ENCODE peak calls at places on chromosomes 4 and X, in four cellular contexts. One of them, this sample, is unnamed.

GRCh38 chr4:111778543-111778942 is 366.7 kb upstream of the FAM241A start:
- DNase-seq in epithelial cell of prostate: no peak
- DNase-seq in left ventricle myocardium inferior: no peak
- DNase-seq in DND-41: no peak
- DNase-seq in this sample: no peak

GRCh38 chr4:48799157-48799556 is 19.1 kb upstream of the FRYL start:
- DNase-seq in epithelial cell of prostate: no peak
- DNase-seq in left ventricle myocardium inferior: no peak
- DNase-seq in DND-41: no peak
- DNase-seq in this sample: peak

GRCh38 chr4:186227221-186227620 is at the start of gene KLKB1:
- DNase-seq in epithelial cell of prostate: no peak
- DNase-seq in left ventricle myocardium inferior: no peak
- DNase-seq in DND-41: no peak
- DNase-seq in this sample: no peak

GRCh38 chrX:97806238-97806637 is 922.5 kb downstream of the RPA4 start:
- DNase-seq in epithelial cell of prostate: no peak
- DNase-seq in left ventricle myocardium inferior: no peak
- DNase-seq in DND-41: no peak
- DNase-seq in this sample: no peak

GRCh38 chr4:182238355-182238931 is 4.8 kb upstream of the TENM3 start:
- DNase-seq in epithelial cell of prostate: no peak
- DNase-seq in left ventricle myocardium inferior: no peak
- DNase-seq in DND-41: no peak
- DNase-seq in this sample: peak

GRCh38 chr4:101864660-101865059 is 74.1 kb downstream of the BANK1 start:
- DNase-seq in epithelial cell of prostate: peak
- DNase-seq in left ventricle myocardium inferior: no peak
- DNase-seq in DND-41: no peak
- DNase-seq in this sample: peak

GRCh38 chr4:41822326-41822725 is 73.8 kb upstream of the PHOX2B start:
- DNase-seq in epithelial cell of prostate: no peak
- DNase-seq in left ventricle myocardium inferior: no peak
- DNase-seq in DND-41: no peak
- DNase-seq in this sample: no peak

GRCh38 chr4:180380733-180381132 is 1862.5 kb upstream of the TENM3 start:
- DNase-seq in epithelial cell of prostate: peak
- DNase-seq in left ventricle myocardium inferior: no peak
- DNase-seq in DND-41: no peak
- DNase-seq in this sample: peak

GRCh38 chrX:147485207-147485606 is 426.5 kb upstream of the FMR1 start:
- DNase-seq in epithelial cell of prostate: no peak
- DNase-seq in left ventricle myocardium inferior: no peak
- DNase-seq in DND-41: no peak
- DNase-seq in this sample: no peak

GRCh38 chr4:36392916-36393315 is 111.5 kb downstream of the DTHD1 start:
- DNase-seq in epithelial cell of prostate: no peak
- DNase-seq in left ventricle myocardium inferior: no peak
- DNase-seq in DND-41: no peak
- DNase-seq in this sample: no peak

GRCh38 chr4:41057456-41057855 is 156.9 kb downstream of the APBB2 start:
- DNase-seq in epithelial cell of prostate: no peak
- DNase-seq in left ventricle myocardium inferior: no peak
- DNase-seq in DND-41: no peak
- DNase-seq in this sample: no peak

GRCh38 chr4:46123872-46124755 is at the start of gene GABRG1:
- DNase-seq in epithelial cell of prostate: no peak
- DNase-seq in left ventricle myocardium inferior: no peak
- DNase-seq in DND-41: no peak
- DNase-seq in this sample: no peak

GRCh38 chr4:80263541-80264351 is 2.7 kb upstream of the FGF5 start:
- DNase-seq in epithelial cell of prostate: no peak
- DNase-seq in left ventricle myocardium inferior: no peak
- DNase-seq in DND-41: no peak
- DNase-seq in this sample: no peak

GRCh38 chr4:2071912-2072867 is 13.1 kb downstream of the NAT8L start:
- DNase-seq in epithelial cell of prostate: no peak
- DNase-seq in left ventricle myocardium inferior: no peak
- DNase-seq in DND-41: no peak
- DNase-seq in this sample: no peak
- H3K27ac ChIP-seq in epithelial cell of prostate: no peak
- H3K27ac ChIP-seq in left ventricle myocardium inferior: no peak
- H3K27ac ChIP-seq in DND-41: no peak
- H3K27ac ChIP-seq in this sample: no peak

GRCh38 chr4:140096483-140096861 is 57.5 kb downstream of the MAML3 start:
- DNase-seq in epithelial cell of prostate: no peak
- DNase-seq in left ventricle myocardium inferior: no peak
- DNase-seq in DND-41: no peak
- DNase-seq in this sample: no peak
- H3K27ac ChIP-seq in epithelial cell of prostate: peak
- H3K27ac ChIP-seq in left ventricle myocardium inferior: peak
- H3K27ac ChIP-seq in DND-41: peak
- H3K27ac ChIP-seq in this sample: peak

GRCh38 chr4:7781993-7782392 is 157.7 kb downstream of the AFAP1 start:
- DNase-seq in epithelial cell of prostate: no peak
- DNase-seq in left ventricle myocardium inferior: no peak
- DNase-seq in DND-41: no peak
- DNase-seq in this sample: no peak
- H3K27ac ChIP-seq in epithelial cell of prostate: no peak
- H3K27ac ChIP-seq in left ventricle myocardium inferior: peak
- H3K27ac ChIP-seq in DND-41: no peak
- H3K27ac ChIP-seq in this sample: no peak

GRCh38 chrX:154351183-154352011 is 23.0 kb downstream of the FLNA start:
- DNase-seq in epithelial cell of prostate: no peak
- DNase-seq in left ventricle myocardium inferior: no peak
- DNase-seq in DND-41: no peak
- DNase-seq in this sample: no peak

GRCh38 chrX:154349359-154349935 is 25.0 kb downstream of the FLNA start:
- DNase-seq in epithelial cell of prostate: no peak
- DNase-seq in left ventricle myocardium inferior: no peak
- DNase-seq in DND-41: no peak
- DNase-seq in this sample: no peak

GRCh38 chrX:154352012-154352401 is 22.4 kb downstream of the FLNA start:
- DNase-seq in epithelial cell of prostate: no peak
- DNase-seq in left ventricle myocardium inferior: no peak
- DNase-seq in DND-41: no peak
- DNase-seq in this sample: no peak

GRCh38 chrX:154349979-154350378 is 24.5 kb downstream of the FLNA start:
- DNase-seq in epithelial cell of prostate: no peak
- DNase-seq in left ventricle myocardium inferior: no peak
- DNase-seq in DND-41: no peak
- DNase-seq in this sample: no peak

DNA sequence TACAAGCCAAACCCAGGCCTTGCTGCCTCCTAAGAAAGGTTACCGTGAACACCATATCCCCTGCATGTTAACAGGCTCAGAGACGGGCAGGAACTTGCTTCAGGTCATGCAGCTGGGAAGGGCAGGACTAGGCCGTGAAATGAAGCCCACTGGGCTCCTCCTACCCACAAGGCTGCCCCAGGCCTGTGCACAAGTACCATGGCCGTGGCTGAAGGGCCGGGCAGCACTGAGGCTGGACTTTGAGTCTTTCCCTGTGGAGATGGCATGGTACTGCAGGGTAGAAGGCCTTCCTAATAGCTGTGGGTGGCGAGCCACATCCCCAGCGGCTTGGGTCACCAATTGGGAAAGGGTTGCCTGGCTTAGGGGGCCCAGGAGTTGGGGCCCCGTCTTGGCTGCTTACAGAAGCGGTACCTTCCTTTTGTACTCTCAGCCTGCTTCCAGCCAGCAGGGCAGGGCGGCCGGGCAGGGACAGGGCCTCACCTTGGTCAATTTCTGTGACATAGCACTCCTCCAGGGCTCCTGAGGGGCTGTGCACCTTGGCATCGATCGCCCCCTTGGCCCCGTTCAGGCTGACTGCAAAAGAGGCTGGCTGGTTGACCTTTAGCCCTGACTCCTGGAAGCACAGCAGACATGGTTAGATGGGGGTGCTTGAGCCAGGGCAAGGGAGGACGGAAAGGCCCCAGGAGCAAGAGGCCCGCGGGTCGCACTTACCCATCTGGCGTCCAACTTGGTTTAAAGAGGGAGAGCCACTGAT is 23.8 kb downstream of the FLNA start:
- DNase-seq in epithelial cell of prostate: no peak
- DNase-seq in left ventricle myocardium inferior: no peak
- DNase-seq in DND-41: no peak
- DNase-seq in this sample: no peak
- H3K27ac ChIP-seq in epithelial cell of prostate: no peak
- H3K27ac ChIP-seq in left ventricle myocardium inferior: peak
- H3K27ac ChIP-seq in DND-41: no peak
- H3K27ac ChIP-seq in this sample: no peak

GRCh38 chrX:33211356-33212254 is at the start of gene DMD:
- DNase-seq in epithelial cell of prostate: no peak
- DNase-seq in left ventricle myocardium inferior: peak
- DNase-seq in DND-41: no peak
- DNase-seq in this sample: peak
- H3K27ac ChIP-seq in epithelial cell of prostate: no peak
- H3K27ac ChIP-seq in left ventricle myocardium inferior: peak
- H3K27ac ChIP-seq in DND-41: no peak
- H3K27ac ChIP-seq in this sample: no peak

DNA sequence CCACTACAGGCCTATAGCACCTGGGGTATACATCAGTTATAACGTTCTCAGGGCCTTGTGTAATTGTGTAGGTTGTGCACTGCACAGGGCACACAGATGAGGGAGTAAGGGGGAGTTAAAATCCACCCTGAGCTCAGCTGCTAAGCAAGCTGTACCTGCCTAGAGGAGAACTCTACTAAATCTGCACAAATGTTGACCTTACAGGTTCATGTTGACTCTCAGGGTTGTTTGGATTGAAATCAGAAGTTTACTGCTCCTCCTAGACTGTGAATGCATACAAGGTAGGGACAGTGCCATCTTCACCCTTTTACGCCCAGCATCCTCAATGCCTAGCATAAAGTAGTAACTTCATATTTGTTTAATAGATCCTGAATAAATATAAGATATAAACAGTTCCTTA is 89.8 kb downstream of the SMARCA1 start:
- DNase-seq in epithelial cell of prostate: no peak
- DNase-seq in left ventricle myocardium inferior: no peak
- DNase-seq in DND-41: no peak
- DNase-seq in this sample: no peak
- H3K27ac ChIP-seq in epithelial cell of prostate: no peak
- H3K27ac ChIP-seq in left ventricle myocardium inferior: no peak
- H3K27ac ChIP-seq in DND-41: no peak
- H3K27ac ChIP-seq in this sample: no peak

DNA sequence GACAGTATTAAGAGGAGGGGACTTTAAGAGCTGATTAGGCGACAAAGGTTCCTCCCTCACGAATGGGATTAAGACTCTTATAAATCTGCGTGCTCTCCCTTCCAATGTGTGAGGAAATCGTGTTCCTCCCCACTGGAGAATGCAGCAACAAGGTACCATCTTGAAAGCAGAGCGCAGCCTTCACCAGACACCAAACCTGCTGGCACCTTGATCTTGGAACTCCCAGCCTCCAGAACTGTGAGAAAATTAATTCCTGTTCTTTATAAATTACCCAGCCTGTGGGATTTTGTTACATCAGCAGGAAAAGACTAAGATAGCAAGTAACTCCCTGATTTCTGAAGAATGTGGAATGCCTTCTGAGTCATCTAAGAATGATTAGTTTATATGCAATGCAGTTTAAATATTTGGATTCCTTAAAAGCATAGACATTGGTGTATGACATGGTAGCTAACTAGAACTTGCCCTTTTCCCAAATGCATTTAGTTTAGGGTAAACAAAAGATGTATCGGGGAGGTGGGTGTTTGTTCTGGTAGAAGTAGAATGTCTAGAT is 86.1 kb downstream of the USP46 start:
- DNase-seq in epithelial cell of prostate: no peak
- DNase-seq in left ventricle myocardium inferior: no peak
- DNase-seq in DND-41: no peak
- DNase-seq in this sample: peak
- H3K27ac ChIP-seq in epithelial cell of prostate: peak
- H3K27ac ChIP-seq in left ventricle myocardium inferior: no peak
- H3K27ac ChIP-seq in DND-41: no peak
- H3K27ac ChIP-seq in this sample: no peak